ENCODE peak calls at places on chromosomes 3 and 15, in eight cellular contexts. One of them, this sample, is unnamed.

GRCh38 chr15:52348056-52348745 is 52.6 kb upstream of the MYO5C start:
- DNase-seq in choroid plexus epithelial cell: peak
- DNase-seq in H1: no peak
- DNase-seq in spleen: no peak
- DNase-seq in tibial artery: no peak
- DNase-seq in IMR-90: peak
- DNase-seq in RWPE1: no peak
- DNase-seq in omental fat pad: no peak
- DNase-seq in this sample: no peak

GRCh38 chr15:65245096-65245849 is 34.0 kb upstream of the CILP start:
- DNase-seq in choroid plexus epithelial cell: peak
- DNase-seq in H1: no peak
- DNase-seq in spleen: no peak
- DNase-seq in tibial artery: no peak
- DNase-seq in IMR-90: peak
- DNase-seq in RWPE1: no peak
- DNase-seq in omental fat pad: no peak
- DNase-seq in this sample: no peak

GRCh38 chr15:58269455-58270414 is 131.6 kb downstream of the AQP9 start:
- DNase-seq in choroid plexus epithelial cell: peak
- DNase-seq in H1: no peak
- DNase-seq in spleen: no peak
- DNase-seq in tibial artery: no peak
- DNase-seq in IMR-90: peak
- DNase-seq in RWPE1: peak
- DNase-seq in omental fat pad: no peak
- DNase-seq in this sample: no peak

GRCh38 chr3:130963878-130964277 is 62.7 kb downstream of the ASTE1 start:
- DNase-seq in choroid plexus epithelial cell: peak
- DNase-seq in H1: no peak
- DNase-seq in spleen: no peak
- DNase-seq in tibial artery: no peak
- DNase-seq in IMR-90: peak
- DNase-seq in RWPE1: peak
- DNase-seq in omental fat pad: no peak
- DNase-seq in this sample: no peak

GRCh38 chr15:31352911-31353811 is 26.5 kb downstream of the KLF13 start:
- DNase-seq in choroid plexus epithelial cell: peak
- DNase-seq in H1: no peak
- DNase-seq in spleen: peak
- DNase-seq in tibial artery: peak
- DNase-seq in IMR-90: peak
- DNase-seq in RWPE1: no peak
- DNase-seq in omental fat pad: no peak
- DNase-seq in this sample: no peak

GRCh38 chr3:48826451-48826850 is 21.2 kb downstream of the PRKAR2A start:
- DNase-seq in choroid plexus epithelial cell: peak
- DNase-seq in H1: no peak
- DNase-seq in spleen: no peak
- DNase-seq in tibial artery: no peak
- DNase-seq in IMR-90: peak
- DNase-seq in RWPE1: no peak
- DNase-seq in omental fat pad: no peak
- DNase-seq in this sample: no peak

GRCh38 chr3:58433400-58434169 is at the start of gene PDHB:
- DNase-seq in choroid plexus epithelial cell: peak
- DNase-seq in H1: peak
- DNase-seq in spleen: peak
- DNase-seq in tibial artery: peak
- DNase-seq in IMR-90: peak
- DNase-seq in RWPE1: peak
- DNase-seq in omental fat pad: peak
- DNase-seq in this sample: peak

GRCh38 chr3:32340639-32341365 is 50.9 kb upstream of the CMTM7 start:
- DNase-seq in choroid plexus epithelial cell: no peak
- DNase-seq in H1: no peak
- DNase-seq in spleen: peak
- DNase-seq in tibial artery: no peak
- DNase-seq in IMR-90: no peak
- DNase-seq in RWPE1: no peak
- DNase-seq in omental fat pad: no peak
- DNase-seq in this sample: no peak

GRCh38 chr15:36627566-36627965 is 48.1 kb downstream of the CDIN1 start:
- DNase-seq in choroid plexus epithelial cell: no peak
- DNase-seq in H1: no peak
- DNase-seq in spleen: peak
- DNase-seq in tibial artery: no peak
- DNase-seq in IMR-90: no peak
- DNase-seq in RWPE1: no peak
- DNase-seq in omental fat pad: no peak
- DNase-seq in this sample: no peak

GRCh38 chr3:43074482-43074881 is 31.4 kb downstream of the POMGNT2 start:
- DNase-seq in choroid plexus epithelial cell: no peak
- DNase-seq in H1: no peak
- DNase-seq in spleen: no peak
- DNase-seq in tibial artery: no peak
- DNase-seq in IMR-90: no peak
- DNase-seq in RWPE1: no peak
- DNase-seq in omental fat pad: no peak
- DNase-seq in this sample: no peak

GRCh38 chr15:79047676-79048439 is 42.7 kb downstream of the RASGRF1 start:
- DNase-seq in choroid plexus epithelial cell: no peak
- DNase-seq in H1: no peak
- DNase-seq in spleen: no peak
- DNase-seq in tibial artery: no peak
- DNase-seq in IMR-90: no peak
- DNase-seq in RWPE1: no peak
- DNase-seq in omental fat pad: no peak
- DNase-seq in this sample: no peak

GRCh38 chr15:40314723-40315276 is 7.1 kb upstream of the PLCB2 start:
- DNase-seq in choroid plexus epithelial cell: no peak
- DNase-seq in H1: no peak
- DNase-seq in spleen: no peak
- DNase-seq in tibial artery: peak
- DNase-seq in IMR-90: peak
- DNase-seq in RWPE1: peak
- DNase-seq in omental fat pad: no peak
- DNase-seq in this sample: no peak

GRCh38 chr15:72732554-72732953 is 46.5 kb downstream of the BBS4 start:
- DNase-seq in choroid plexus epithelial cell: no peak
- DNase-seq in H1: no peak
- DNase-seq in spleen: no peak
- DNase-seq in tibial artery: no peak
- DNase-seq in IMR-90: no peak
- DNase-seq in RWPE1: no peak
- DNase-seq in omental fat pad: no peak
- DNase-seq in this sample: no peak

GRCh38 chr3:13518516-13519351 is 30.2 kb upstream of the FBLN2 start:
- DNase-seq in choroid plexus epithelial cell: no peak
- DNase-seq in H1: no peak
- DNase-seq in spleen: peak
- DNase-seq in tibial artery: peak
- DNase-seq in IMR-90: no peak
- DNase-seq in RWPE1: no peak
- DNase-seq in omental fat pad: no peak
- DNase-seq in this sample: no peak

GRCh38 chr3:44899683-44900367 is 25.4 kb downstream of the TGM4 start:
- DNase-seq in choroid plexus epithelial cell: no peak
- DNase-seq in H1: no peak
- DNase-seq in spleen: no peak
- DNase-seq in tibial artery: no peak
- DNase-seq in IMR-90: no peak
- DNase-seq in RWPE1: no peak
- DNase-seq in omental fat pad: no peak
- DNase-seq in this sample: no peak

GRCh38 chr15:90691369-90691768 is 25.8 kb upstream of the BLM start:
- DNase-seq in choroid plexus epithelial cell: peak
- DNase-seq in H1: no peak
- DNase-seq in spleen: no peak
- DNase-seq in tibial artery: no peak
- DNase-seq in IMR-90: no peak
- DNase-seq in RWPE1: no peak
- DNase-seq in omental fat pad: no peak
- DNase-seq in this sample: no peak

GRCh38 chr3:187700249-187700648 is 2.1 kb downstream of the RTP2 start:
- DNase-seq in choroid plexus epithelial cell: no peak
- DNase-seq in H1: no peak
- DNase-seq in spleen: no peak
- DNase-seq in tibial artery: no peak
- DNase-seq in IMR-90: no peak
- DNase-seq in RWPE1: no peak
- DNase-seq in omental fat pad: no peak
- DNase-seq in this sample: no peak

GRCh38 chr15:51163843-51164242 is 69.1 kb upstream of the TNFAIP8L3 start:
- DNase-seq in choroid plexus epithelial cell: no peak
- DNase-seq in H1: no peak
- DNase-seq in spleen: no peak
- DNase-seq in tibial artery: no peak
- DNase-seq in IMR-90: no peak
- DNase-seq in RWPE1: no peak
- DNase-seq in omental fat pad: no peak
- DNase-seq in this sample: no peak
- TF ChIP-seq CTCF in choroid plexus epithelial cell: no peak
- TF ChIP-seq CTCF in H1: peak
- TF ChIP-seq CTCF in spleen: no peak
- TF ChIP-seq CTCF in tibial artery: no peak
- TF ChIP-seq CTCF in IMR-90: no peak
- TF ChIP-seq CTCF in RWPE1: no peak
- TF ChIP-seq CTCF in omental fat pad: no peak
- TF ChIP-seq CTCF in this sample: no peak

GRCh38 chr3:119206611-119207511 is 33.5 kb downstream of the UPK1B start:
- DNase-seq in choroid plexus epithelial cell: no peak
- DNase-seq in H1: peak
- DNase-seq in spleen: peak
- DNase-seq in tibial artery: no peak
- DNase-seq in IMR-90: no peak
- DNase-seq in RWPE1: peak
- DNase-seq in omental fat pad: no peak
- DNase-seq in this sample: no peak
- TF ChIP-seq CTCF in choroid plexus epithelial cell: no peak
- TF ChIP-seq CTCF in H1: peak
- TF ChIP-seq CTCF in spleen: no peak
- TF ChIP-seq CTCF in tibial artery: no peak
- TF ChIP-seq CTCF in IMR-90: no peak
- TF ChIP-seq CTCF in RWPE1: no peak
- TF ChIP-seq CTCF in omental fat pad: no peak
- TF ChIP-seq CTCF in this sample: no peak

GRCh38 chr3:57112206-57112605 is 51.7 kb downstream of the SPATA12 start:
- DNase-seq in choroid plexus epithelial cell: peak
- DNase-seq in H1: no peak
- DNase-seq in spleen: no peak
- DNase-seq in tibial artery: no peak
- DNase-seq in IMR-90: no peak
- DNase-seq in RWPE1: no peak
- DNase-seq in omental fat pad: no peak
- DNase-seq in this sample: no peak
- TF ChIP-seq CTCF in choroid plexus epithelial cell: peak
- TF ChIP-seq CTCF in H1: peak
- TF ChIP-seq CTCF in spleen: no peak
- TF ChIP-seq CTCF in tibial artery: no peak
- TF ChIP-seq CTCF in IMR-90: no peak
- TF ChIP-seq CTCF in RWPE1: no peak
- TF ChIP-seq CTCF in omental fat pad: no peak
- TF ChIP-seq CTCF in this sample: peak

DNA sequence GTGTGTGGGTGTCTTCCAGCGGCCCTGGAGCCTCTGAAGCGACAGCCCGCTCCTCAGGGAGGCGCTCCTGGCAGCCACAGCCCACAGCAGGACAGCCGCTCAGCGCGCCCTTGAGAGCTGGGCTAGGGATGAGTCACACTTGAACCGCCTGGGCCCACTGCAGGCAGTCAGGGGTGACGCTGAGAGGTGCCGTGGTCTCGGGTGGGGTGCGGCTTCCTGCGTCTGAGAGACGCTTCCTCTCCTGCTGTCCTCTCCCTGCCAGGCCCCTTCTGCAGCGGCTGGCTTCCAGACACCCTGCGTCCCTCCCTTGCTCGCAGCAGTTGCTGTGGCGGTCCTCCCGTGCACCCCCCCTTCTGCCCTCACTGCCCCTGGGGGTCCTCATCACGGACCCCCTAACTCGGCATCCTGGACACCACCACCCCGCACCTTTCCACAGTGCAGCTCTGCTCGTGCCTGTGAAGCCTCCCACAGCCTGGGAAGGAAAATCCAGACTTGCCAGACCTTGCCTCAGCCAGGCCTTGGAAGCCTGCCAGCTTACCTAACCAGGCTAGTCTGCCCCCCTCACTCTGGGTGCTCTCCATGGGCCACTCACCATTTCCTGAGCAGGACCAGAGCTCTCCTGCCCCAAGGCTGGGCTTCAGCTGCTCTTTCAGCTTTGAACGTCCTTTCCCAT is 1.1 kb upstream of the SPTBN5 start:
- DNase-seq in choroid plexus epithelial cell: peak
- DNase-seq in H1: peak
- DNase-seq in spleen: peak
- DNase-seq in tibial artery: peak
- DNase-seq in IMR-90: peak
- DNase-seq in RWPE1: peak
- DNase-seq in omental fat pad: peak
- DNase-seq in this sample: no peak
- TF ChIP-seq CTCF in choroid plexus epithelial cell: peak
- TF ChIP-seq CTCF in H1: no peak
- TF ChIP-seq CTCF in spleen: no peak
- TF ChIP-seq CTCF in tibial artery: peak
- TF ChIP-seq CTCF in IMR-90: peak
- TF ChIP-seq CTCF in RWPE1: no peak
- TF ChIP-seq CTCF in omental fat pad: no peak
- TF ChIP-seq CTCF in this sample: no peak

GRCh38 chr3:169391672-169392071 is 271.8 kb downstream of the MECOM start:
- DNase-seq in choroid plexus epithelial cell: no peak
- DNase-seq in H1: no peak
- DNase-seq in spleen: no peak
- DNase-seq in tibial artery: no peak
- DNase-seq in IMR-90: no peak
- DNase-seq in RWPE1: no peak
- DNase-seq in omental fat pad: no peak
- DNase-seq in this sample: no peak

GRCh38 chr3:169389211-169389924 is 274.1 kb downstream of the MECOM start:
- DNase-seq in choroid plexus epithelial cell: no peak
- DNase-seq in H1: no peak
- DNase-seq in spleen: no peak
- DNase-seq in tibial artery: no peak
- DNase-seq in IMR-90: no peak
- DNase-seq in RWPE1: no peak
- DNase-seq in omental fat pad: no peak
- DNase-seq in this sample: no peak

GRCh38 chr3:169390741-169391300 is 272.7 kb downstream of the MECOM start:
- DNase-seq in choroid plexus epithelial cell: peak
- DNase-seq in H1: no peak
- DNase-seq in spleen: no peak
- DNase-seq in tibial artery: no peak
- DNase-seq in IMR-90: no peak
- DNase-seq in RWPE1: no peak
- DNase-seq in omental fat pad: no peak
- DNase-seq in this sample: no peak

GRCh38 chr3:169389925-169390253 is 273.6 kb downstream of the MECOM start:
- DNase-seq in choroid plexus epithelial cell: no peak
- DNase-seq in H1: no peak
- DNase-seq in spleen: no peak
- DNase-seq in tibial artery: no peak
- DNase-seq in IMR-90: no peak
- DNase-seq in RWPE1: no peak
- DNase-seq in omental fat pad: no peak
- DNase-seq in this sample: no peak

GRCh38 chr3:169390310-169390731 is 273.2 kb downstream of the MECOM start:
- DNase-seq in choroid plexus epithelial cell: peak
- DNase-seq in H1: no peak
- DNase-seq in spleen: no peak
- DNase-seq in tibial artery: no peak
- DNase-seq in IMR-90: no peak
- DNase-seq in RWPE1: peak
- DNase-seq in omental fat pad: no peak
- DNase-seq in this sample: no peak
- TF ChIP-seq CTCF in choroid plexus epithelial cell: peak
- TF ChIP-seq CTCF in H1: no peak
- TF ChIP-seq CTCF in spleen: no peak
- TF ChIP-seq CTCF in tibial artery: no peak
- TF ChIP-seq CTCF in IMR-90: no peak
- TF ChIP-seq CTCF in RWPE1: no peak
- TF ChIP-seq CTCF in omental fat pad: no peak
- TF ChIP-seq CTCF in this sample: peak

This sample was measured in D721Med.